ENCODE peak calls at places on chromosome 11, in four cellular contexts. D is IMR-90, N is neural crest cell, Z is T1000. O is an unnamed sample.

GRCh38 chr11:45252134-45252856 is 33.8 kb downstream of the SYT13 start:
- DNase-seq in D (peak), Z (no peak), N (peak), O (peak)

GRCh38 chr11:117885777-117886176 is 9.3 kb upstream of the FXYD6 start:
- DNase-seq in Z (no peak), N (no peak), D (no peak), O (peak)

GRCh38 chr11:11155962-11156815 is 196.9 kb downstream of the CSNK2A3 start:
- DNase-seq in N (peak), D (no peak), Z (no peak), O (no peak)

GRCh38 chr11:69928124-69928523 is 108.9 kb upstream of the FGF3 start:
- DNase-seq in Z (no peak), N (no peak), D (no peak), O (no peak)

GRCh38 chr11:117473692-117474091 is 146.0 kb downstream of the CEP164 start:
- DNase-seq in Z (no peak), D (no peak), N (no peak), O (no peak)

GRCh38 chr11:134466035-134466908 is 54.2 kb upstream of the B3GAT1 start:
- DNase-seq in Z (no peak), D (no peak), N (peak), O (no peak)

GRCh38 chr11:101354801-101355200 is 225.2 kb upstream of the PGR start:
- DNase-seq in Z (no peak), D (no peak), N (no peak), O (no peak)

GRCh38 chr11:1943576-1943975 is 3.6 kb upstream of the MRPL23 start:
- DNase-seq in N (peak), Z (no peak), D (no peak), O (peak)

GRCh38 chr11:30917859-30918478 is 331.8 kb upstream of the MPPED2 start:
- DNase-seq in N (peak), Z (no peak), D (peak), O (no peak)

GRCh38 chr11:11813288-11813962 is 28.3 kb upstream of the USP47 start:
- DNase-seq in Z (peak), N (no peak), D (peak), O (no peak)

GRCh38 chr11:132347156-132348090 is 977.0 kb downstream of the NTM start:
- DNase-seq in D (no peak), Z (no peak), N (no peak), O (no peak)

GRCh38 chr11:19281041-19281440 is 40.3 kb upstream of the E2F8 start:
- DNase-seq in Z (no peak), N (no peak), D (no peak), O (no peak)

GRCh38 chr11:134734894-134735293 is 322.9 kb upstream of the B3GAT1 start:
- DNase-seq in N (no peak), D (no peak), Z (no peak), O (no peak)

GRCh38 chr11:103736986-103737622 is 299.3 kb upstream of the DDI1 start:
- DNase-seq in Z (no peak), N (no peak), D (no peak), O (no peak)

GRCh38 chr11:8739309-8739793 is 56.8 kb downstream of the RPL27A start:
- DNase-seq in N (no peak), D (no peak), Z (no peak), O (no peak)

GRCh38 chr11:61814958-61815789 is 1.6 kb downstream of the FADS1 start:
- DNase-seq in D (peak), N (peak), Z (peak), O (peak)

GRCh38 chr11:59545179-59546020 is 34.1 kb downstream of the OR4D9 start:
- DNase-seq in N (no peak), Z (peak), D (peak), O (no peak)

GRCh38 chr11:111777094-111778046 is 11.2 kb upstream of the PPP2R1B start:
- DNase-seq in Z (no peak), N (no peak), D (peak), O (no peak)

O was measured in type B pancreatic cell.